ENCODE peak calls at places on chromosomes 6 and 20, in five cellular contexts. M, O, Q, E and R are unnamed samples. For H3K4me1, the result is how much of the 10 kb centered on the place peaks cover.

GRCh38 chr6:23522751-23523527 is 603.1 kb upstream of the NRSN1 start:
- DNase-seq in O (no peak), M (no peak), E (no peak), Q (no peak), R (no peak)

GRCh38 chr6:12092762-12093161 is 80.7 kb downstream of the HIVEP1 start:
- DNase-seq in E (no peak), M (peak), O (no peak), Q (no peak), R (no peak)

GRCh38 chr6:96465321-96465903 is 56.2 kb upstream of the UFL1 start:
- DNase-seq in M (no peak), O (no peak), E (no peak), Q (no peak), R (no peak)

GRCh38 chr6:43143235-43144124 is 27.6 kb upstream of the SRF start:
- DNase-seq in O (peak), E (peak), Q (peak), M (peak), R (no peak)

GRCh38 chr6:125346143-125346925 is 44.6 kb upstream of the HDDC2 start:
- DNase-seq in O (no peak), E (no peak), M (no peak), Q (no peak), R (no peak)

GRCh38 chr6:27273783-27274182 is 26.3 kb downstream of the PRSS16 start:
- DNase-seq in M (no peak), O (no peak), Q (no peak), E (no peak), R (no peak)

GRCh38 chr6:20497200-20497820 is 36.9 kb upstream of the CDKAL1 start:
- DNase-seq in O (no peak), M (peak), Q (no peak), E (no peak), R (no peak)

GRCh38 chr6:41120058-41120457 is 34.1 kb downstream of the TREML1 start:
- DNase-seq in Q (no peak), O (no peak), M (no peak), E (no peak), R (no peak)

GRCh38 chr20:6623989-6624388 is 143.5 kb upstream of the BMP2 start:
- DNase-seq in O (no peak), Q (no peak), E (no peak), M (no peak), R (no peak)

GRCh38 chr6:165889636-165890403 is 226.8 kb upstream of the PDE10A start:
- DNase-seq in Q (no peak), M (peak), E (no peak), O (no peak), R (no peak)

GRCh38 chr6:150567823-150568383 is 31.8 kb upstream of the PLEKHG1 start:
- DNase-seq in Q (no peak), M (no peak), E (no peak), O (no peak), R (no peak)

GRCh38 chr20:50151034-50151743 is 2.3 kb downstream of the PEDS1 start:
- DNase-seq in E (no peak), M (no peak), O (no peak), Q (no peak), R (no peak)

GRCh38 chr6:36781669-36782068 is 57.6 kb downstream of the CPNE5 start:
- DNase-seq in E (no peak), M (no peak), Q (no peak), O (no peak), R (no peak)

GRCh38 chr6:79249136-79249535 is 14.7 kb upstream of the HMGN3 start:
- DNase-seq in E (no peak), O (no peak), M (no peak), Q (no peak), R (no peak)

GRCh38 chr6:132464538-132465256 is 48.2 kb downstream of the STX7 start:
- DNase-seq in E (no peak), M (peak), O (no peak), Q (no peak), R (no peak)

GRCh38 chr6:35354361-35355135 is 12.2 kb downstream of the PPARD start:
- DNase-seq in O (peak), E (peak), M (peak), Q (peak), R (no peak)

GRCh38 chr6:106746660-106747059 is 117.3 kb downstream of the QRSL1 start:
- DNase-seq in E (no peak), O (no peak), Q (no peak), M (peak), R (no peak)

GRCh38 chr20:61662946-61663460 is 402.7 kb downstream of the TAF4 start:
- DNase-seq in M (no peak), Q (no peak), O (no peak), E (no peak), R (no peak)

GRCh38 chr6:89311853-89312531 is 3.1 kb downstream of the GABRR2 start:
- DNase-seq in E (peak), M (peak), Q (peak), O (no peak), R (no peak)

GRCh38 chr20:24836041-24836533 is 113.0 kb upstream of the CST7 start:
- DNase-seq in O (no peak), Q (no peak), E (no peak), M (no peak), R (no peak)

GRCh38 chr20:12051206-12052163 is 133.8 kb downstream of the BTBD3 start:
- DNase-seq in M (no peak), E (no peak), O (no peak), Q (no peak), R (no peak)

GRCh38 chr6:111725446-111726112 is 119.9 kb upstream of the TRAF3IP2 start:
- DNase-seq in M (peak), O (peak), Q (no peak), E (no peak), R (no peak)
- H3K4me1 ChIP-seq in M (under half), O (under half), Q (under half), E (under half), R (half or more)

DNA sequence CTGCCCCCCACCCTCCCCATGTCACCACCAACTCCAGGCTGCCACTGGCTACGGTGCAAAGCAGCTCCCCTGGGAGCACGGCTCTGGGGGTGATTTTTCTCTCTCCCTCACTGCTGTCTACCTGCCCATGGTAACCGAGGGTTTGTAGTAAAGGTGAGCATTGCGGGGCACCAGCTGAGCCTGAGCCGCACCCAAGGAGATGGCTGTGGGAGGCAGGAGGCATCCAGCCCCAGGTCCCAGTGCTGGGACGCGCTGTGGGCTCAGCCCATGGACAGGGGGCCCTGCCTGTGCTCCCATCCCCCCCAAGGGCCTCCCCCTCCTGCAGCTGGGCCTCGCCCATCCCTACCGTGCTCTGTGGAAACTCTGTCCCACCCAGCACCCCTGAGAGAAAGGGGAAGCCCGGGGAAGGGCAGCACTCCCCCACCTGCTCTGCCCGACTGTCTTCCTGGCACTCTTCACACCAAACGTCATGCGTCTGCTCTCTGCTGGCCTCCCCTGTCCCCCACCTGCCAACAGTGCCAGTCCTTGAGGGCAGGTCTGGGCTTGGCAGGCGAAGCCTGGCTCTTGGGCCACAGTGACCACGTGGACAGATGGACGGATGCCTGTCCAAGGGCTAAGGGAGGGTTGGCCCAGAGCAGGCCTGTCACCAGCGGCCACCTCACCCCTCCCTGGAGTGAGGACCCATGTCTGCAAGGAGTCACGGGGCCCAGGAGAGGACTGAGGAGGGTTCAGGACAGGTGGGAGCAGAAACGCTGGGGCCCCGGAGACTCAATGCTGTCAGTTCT is 3.8 kb upstream of the CHRNA4 start:
- DNase-seq in Q (no peak), M (no peak), O (no peak), E (no peak), R (no peak)
- TF ChIP-seq POLR2A in Q (no peak), M (no peak), O (no peak), E (no peak), R (no peak)

DNA sequence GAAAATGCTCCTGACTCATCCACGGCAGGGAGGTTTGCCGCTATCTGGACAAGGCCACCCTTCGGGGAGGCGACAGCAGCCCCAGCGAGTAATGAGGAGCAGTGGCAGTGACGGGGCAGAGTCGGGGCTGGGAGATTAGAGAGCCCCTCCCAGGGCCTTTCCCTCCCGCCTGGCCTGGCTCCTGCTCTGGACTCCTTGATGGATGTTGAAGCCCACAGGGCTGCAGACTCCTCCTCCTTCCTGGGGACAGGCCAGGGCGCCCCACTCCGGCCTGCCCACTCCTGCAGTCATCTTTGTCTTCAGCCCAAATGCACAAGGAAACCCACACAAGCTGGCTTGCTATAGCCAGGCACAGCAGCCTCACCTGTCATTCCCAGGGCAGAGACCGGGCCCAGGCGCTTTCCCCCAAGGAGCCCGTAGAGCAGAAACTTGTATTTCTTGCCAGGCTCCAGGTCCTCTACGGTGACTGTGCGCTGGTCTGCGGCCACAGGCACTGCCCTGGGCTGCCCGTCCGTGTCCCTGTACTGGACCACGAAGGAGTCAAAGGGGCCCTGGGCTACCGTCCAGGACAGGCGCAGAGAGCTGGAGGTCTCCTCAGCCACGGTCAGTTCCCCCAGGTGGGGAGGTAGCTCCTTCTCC is 7.7 kb downstream of the CYP21A2 start:
- DNase-seq in E (no peak), Q (no peak), O (peak), M (no peak), R (no peak)
- H3K4me1 ChIP-seq in E (under half), Q (under half), O (under half), M (under half), R (under half)

DNA sequence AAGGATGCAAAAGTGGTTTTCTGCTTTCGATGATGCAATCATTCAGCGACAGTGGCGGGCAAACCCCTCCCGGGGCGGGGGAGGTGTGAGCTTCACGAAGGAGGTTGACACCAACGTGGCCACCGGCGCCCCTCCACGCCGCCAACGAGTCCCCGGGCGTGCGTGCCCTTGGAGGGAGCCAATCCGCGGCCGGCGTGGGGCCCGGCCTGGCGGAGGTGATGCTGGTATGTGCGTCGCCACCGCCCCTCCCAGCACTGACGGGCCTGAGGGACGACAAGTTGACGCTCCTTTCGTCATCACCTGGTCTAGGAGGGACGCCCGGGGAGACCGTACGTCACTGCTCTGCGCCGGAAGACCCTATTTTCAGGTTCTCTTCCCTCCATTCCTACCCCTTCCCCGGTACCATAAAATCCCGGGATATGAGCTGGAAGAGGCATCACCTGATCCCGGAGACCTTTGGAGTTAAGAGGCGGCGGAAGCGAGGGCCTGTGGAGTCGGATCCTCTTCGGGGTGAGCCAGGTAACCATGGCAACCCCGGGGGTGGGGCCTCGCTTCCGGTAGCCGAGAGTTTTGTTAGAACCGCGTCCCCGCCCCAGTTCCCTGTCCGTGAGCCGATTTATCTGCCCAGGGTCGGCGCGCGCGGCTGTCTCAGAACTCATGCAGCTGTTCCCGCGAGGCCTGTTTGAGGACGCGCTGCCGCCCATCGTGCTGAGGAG is at the start of gene DXO:
- DNase-seq in E (peak), Q (peak), O (peak), M (peak), R (peak)
- TF ChIP-seq POLR2A in E (peak), Q (no peak), O (peak), M (peak), R (no peak)

GRCh38 chr20:47571426-47571825 is 69.7 kb downstream of the NCOA3 start:
- DNase-seq in E (no peak), M (no peak), O (no peak), Q (no peak), R (no peak)
- H3K4me1 ChIP-seq in E (under half), M (under half), O (half or more), Q (under half), R (under half)

DNA sequence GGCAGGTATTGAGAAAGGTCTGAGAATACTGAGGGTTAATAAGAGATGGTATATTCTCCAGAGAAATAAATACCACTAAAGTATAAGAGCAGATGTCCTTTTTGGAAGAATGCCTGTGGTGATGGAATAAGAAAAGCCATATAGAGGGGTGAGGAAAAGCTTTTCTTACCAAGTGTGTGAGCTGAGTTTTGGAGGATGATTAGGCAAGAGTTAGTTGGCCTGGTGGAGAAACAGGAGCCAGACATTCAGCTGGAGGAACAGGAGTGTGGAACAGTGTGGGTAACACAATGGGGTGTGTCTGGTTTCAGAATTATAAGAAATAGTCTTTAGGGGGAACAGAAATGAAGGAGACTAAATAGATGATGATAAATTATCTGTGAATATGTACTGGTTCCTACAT is 19.9 kb downstream of the ZNF451 start:
- DNase-seq in E (no peak), M (peak), O (no peak), Q (no peak), R (no peak)
- TF ChIP-seq POLR2A in E (no peak), M (no peak), O (no peak), Q (no peak), R (no peak)

GRCh38 chr6:159977242-159978214 is 8.6 kb downstream of the IGF2R start:
- DNase-seq in O (peak), E (peak), M (peak), Q (peak), R (no peak)

GRCh38 chr6:159976844-159977241 is 8.0 kb downstream of the IGF2R start:
- DNase-seq in Q (peak), O (no peak), E (no peak), M (no peak), R (no peak)

GRCh38 chr6:159980474-159980873 is 11.6 kb downstream of the IGF2R start:
- DNase-seq in M (no peak), O (no peak), Q (no peak), E (no peak), R (no peak)

GRCh38 chr6:159979136-159979874 is 10.4 kb downstream of the IGF2R start:
- DNase-seq in Q (no peak), E (no peak), M (peak), O (peak), R (no peak)

DNA sequence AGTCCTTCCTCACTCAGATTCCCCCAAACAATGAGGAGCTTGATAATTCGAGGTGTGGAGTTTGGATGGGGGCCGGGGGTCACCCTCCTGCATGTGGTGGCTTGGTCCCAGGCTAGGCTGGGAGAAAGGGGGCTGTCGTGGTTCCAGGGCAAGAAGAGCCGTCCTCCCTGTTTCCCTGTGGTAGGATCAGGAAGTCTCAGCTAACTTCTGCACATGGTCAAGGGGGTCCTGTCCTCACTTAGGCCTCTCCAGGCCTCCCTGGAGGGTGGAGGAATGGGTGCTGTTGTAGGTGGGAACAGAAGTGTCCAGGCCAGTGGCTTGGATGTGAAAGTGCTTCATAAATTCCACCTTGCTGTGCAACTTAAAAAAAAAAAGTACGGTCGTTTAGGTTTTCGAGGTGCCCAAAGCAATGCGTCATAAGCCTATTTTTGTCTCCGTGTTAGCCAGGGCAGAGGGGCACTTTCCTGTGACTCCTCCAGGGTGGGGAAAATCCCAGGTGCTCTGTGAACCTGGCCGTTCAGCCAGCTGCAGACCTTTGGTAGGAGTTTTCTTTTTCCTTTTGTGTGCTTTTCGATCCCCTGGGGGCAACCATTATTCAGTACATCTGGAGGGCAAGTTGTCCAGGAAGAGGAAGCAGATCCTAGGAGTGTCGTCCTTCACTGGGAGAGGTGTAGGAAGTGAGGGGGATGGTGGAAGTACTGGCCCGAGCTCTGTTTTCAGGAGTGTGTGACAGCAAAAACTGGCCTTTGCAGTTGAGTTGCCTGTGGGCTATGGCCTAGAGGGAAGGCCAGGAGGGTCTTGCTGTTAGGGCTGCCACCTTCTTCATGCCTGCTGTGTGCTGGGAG is 9.6 kb downstream of the IGF2R start:
- DNase-seq in E (no peak), M (no peak), O (no peak), Q (peak), R (no peak)
- H3K4me1 ChIP-seq in E (under half), M (under half), O (half or more), Q (half or more), R (half or more)